ENCODE peak calls at places on chromosome 19, in nine cellular contexts. Q is pancreas; L is GM10248; F is IMR-90; E is choroid plexus epithelial cell; O is PC-3; T is ascending aorta; M is CD8-positive, alpha-beta T cell; W is heart left ventricle. C is an unnamed sample.

GRCh38 chr19:14515501-14516047 is 2.6 kb downstream of the DNAJB1 start:
- DNase-seq in W (no peak), T (no peak), Q (no peak), O (no peak), M (no peak), L (no peak), E (no peak), F (peak), C (no peak)

GRCh38 chr19:31220540-31220939 is 128.7 kb downstream of the TSHZ3 start:
- DNase-seq in M (no peak), T (no peak), Q (no peak), W (no peak), L (no peak), E (peak), F (no peak), O (no peak), C (no peak)

GRCh38 chr19:56687036-56687435 is 15.5 kb upstream of the ZNF835 start:
- DNase-seq in T (no peak), F (no peak), W (no peak), L (no peak), O (peak), M (no peak), E (no peak), Q (no peak), C (no peak)

GRCh38 chr19:15264933-15265206 is 32.6 kb upstream of the EPHX3 start:
- DNase-seq in W (no peak), O (no peak), F (no peak), Q (no peak), T (no peak), L (no peak), E (no peak), M (no peak), C (no peak)

GRCh38 chr19:47240996-47241918 is 10.3 kb upstream of the BBC3 start:
- DNase-seq in W (peak), E (peak), Q (peak), T (no peak), L (peak), O (peak), F (peak), M (peak), C (peak)

GRCh38 chr19:28264556-28264955 is 948.4 kb downstream of the UQCRFS1 start:
- DNase-seq in L (no peak), T (no peak), M (no peak), E (no peak), F (no peak), Q (no peak), W (no peak), O (no peak), C (no peak)

GRCh38 chr19:29668746-29669609 is 3.7 kb downstream of the PLEKHF1 start:
- DNase-seq in M (no peak), F (no peak), T (no peak), W (no peak), L (no peak), Q (no peak), O (no peak), E (no peak), C (no peak)

GRCh38 chr19:4602915-4603314 is 36.4 kb upstream of the TNFAIP8L1 start:
- DNase-seq in T (no peak), O (no peak), Q (no peak), F (no peak), W (no peak), E (no peak), L (no peak), M (no peak), C (no peak)

GRCh38 chr19:4369109-4369887 is 25.9 kb downstream of the MPND start:
- DNase-seq in O (no peak), E (no peak), W (peak), L (peak), M (peak), T (no peak), F (no peak), Q (peak), C (no peak)

GRCh38 chr19:15680923-15681322 is 8.0 kb downstream of the CYP4F12 start:
- DNase-seq in Q (no peak), L (no peak), E (no peak), F (no peak), O (no peak), M (no peak), T (no peak), W (no peak), C (no peak)

GRCh38 chr19:16371540-16371986 is 46.9 kb downstream of the KLF2 start:
- DNase-seq in F (no peak), T (no peak), O (no peak), M (peak), W (peak), L (peak), Q (no peak), E (no peak), C (no peak)

GRCh38 chr19:10045371-10045770 is 32.1 kb downstream of the RDH8 start:
- DNase-seq in F (no peak), M (no peak), W (no peak), E (no peak), T (no peak), Q (no peak), L (no peak), O (no peak), C (no peak)

GRCh38 chr19:10769533-10770491 is 51.9 kb downstream of the DNM2 start:
- DNase-seq in Q (no peak), E (peak), F (peak), W (peak), M (peak), L (no peak), O (peak), T (no peak), C (no peak)

GRCh38 chr19:55341191-55342043 is 1.7 kb downstream of the KMT5C start:
- DNase-seq in L (peak), E (peak), F (peak), M (peak), W (peak), O (peak), Q (peak), T (no peak), C (peak)

GRCh38 chr19:46762245-46762890 is 16.1 kb upstream of the STRN4 start:
- DNase-seq in F (no peak), O (no peak), E (no peak), L (no peak), Q (no peak), W (no peak), T (no peak), M (no peak), C (no peak)

GRCh38 chr19:53908933-53909415 is at the start of gene CACNG7:
- DNase-seq in F (no peak), T (no peak), E (no peak), M (no peak), L (no peak), Q (no peak), O (no peak), W (no peak), C (no peak)

GRCh38 chr19:30719991-30720329 is 347.8 kb downstream of the ZNF536 start:
- DNase-seq in E (no peak), L (no peak), O (no peak), M (no peak), T (no peak), Q (no peak), F (no peak), W (peak), C (no peak)

GRCh38 chr19:19553670-19554069 is 15.6 kb downstream of the CILP2 start:
- DNase-seq in F (no peak), T (no peak), M (no peak), O (no peak), W (no peak), E (no peak), L (no peak), Q (no peak), C (no peak)

GRCh38 chr19:17214531-17215124 is 529 bp upstream of the USE1 start:
- DNase-seq in W (no peak), F (no peak), Q (no peak), T (no peak), O (no peak), L (no peak), E (no peak), M (no peak), C (no peak)

GRCh38 chr19:34963531-34964406 is at the start of gene ZNF792:
- DNase-seq in E (peak), L (peak), F (peak), M (peak), Q (peak), W (peak), O (peak), T (no peak), C (no peak)

GRCh38 chr19:38388310-38389100 is at the start of gene SPRED3:
- DNase-seq in F (peak), T (no peak), M (peak), W (no peak), O (peak), L (no peak), E (peak), Q (no peak), C (no peak)

GRCh38 chr19:10289836-10290438 is at the start of gene ICAM5:
- DNase-seq in W (no peak), O (peak), F (peak), M (peak), E (peak), Q (no peak), T (no peak), L (no peak), C (no peak)

GRCh38 chr19:42397315-42398166 is 7.4 kb upstream of the CNFN start:
- DNase-seq in W (no peak), L (no peak), E (no peak), M (no peak), T (no peak), F (no peak), Q (no peak), O (no peak), C (no peak)

GRCh38 chr19:35853038-35853756 is 893 bp upstream of the NPHS1 start:
- DNase-seq in L (no peak), F (no peak), T (no peak), W (no peak), Q (peak), E (no peak), O (no peak), M (no peak), C (no peak)

GRCh38 chr19:5052515-5052914 is 83.6 kb downstream of the KDM4B start:
- DNase-seq in Q (peak), W (no peak), T (no peak), F (no peak), M (no peak), L (no peak), E (no peak), O (peak), C (no peak)

GRCh38 chr19:43532962-43533545 is at the start of gene ZNF575:
- DNase-seq in M (peak), W (peak), Q (peak), O (peak), T (peak), L (peak), F (peak), E (peak), C (peak)

DNA sequence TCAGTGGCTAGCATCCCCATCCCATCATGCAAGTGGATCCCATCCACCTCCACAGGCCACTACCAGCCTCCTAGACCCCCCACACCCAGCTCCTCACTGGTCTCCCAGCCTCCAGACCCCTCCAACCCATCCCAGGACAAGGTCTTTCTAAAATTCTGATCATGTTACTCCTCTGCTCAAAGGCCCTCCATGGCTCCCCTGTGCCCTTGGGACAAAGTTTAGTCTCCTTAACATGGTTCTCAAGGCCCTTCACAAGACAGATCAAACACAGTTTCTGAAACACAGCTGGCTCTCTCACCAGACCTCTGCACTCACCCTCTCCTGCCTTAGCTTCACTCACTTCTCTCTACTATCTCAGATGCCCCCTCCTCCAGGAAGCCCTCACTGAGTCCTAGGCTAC is 9.3 kb downstream of the CEACAM19 start:
- DNase-seq in F (no peak), Q (no peak), M (no peak), T (no peak), L (no peak), E (no peak), O (no peak), W (no peak), C (no peak)
- TF ChIP-seq CTCF in F (no peak), Q (no peak), M (no peak), T (no peak), L (no peak), E (no peak), O (no peak), W (no peak), C (no peak)

DNA sequence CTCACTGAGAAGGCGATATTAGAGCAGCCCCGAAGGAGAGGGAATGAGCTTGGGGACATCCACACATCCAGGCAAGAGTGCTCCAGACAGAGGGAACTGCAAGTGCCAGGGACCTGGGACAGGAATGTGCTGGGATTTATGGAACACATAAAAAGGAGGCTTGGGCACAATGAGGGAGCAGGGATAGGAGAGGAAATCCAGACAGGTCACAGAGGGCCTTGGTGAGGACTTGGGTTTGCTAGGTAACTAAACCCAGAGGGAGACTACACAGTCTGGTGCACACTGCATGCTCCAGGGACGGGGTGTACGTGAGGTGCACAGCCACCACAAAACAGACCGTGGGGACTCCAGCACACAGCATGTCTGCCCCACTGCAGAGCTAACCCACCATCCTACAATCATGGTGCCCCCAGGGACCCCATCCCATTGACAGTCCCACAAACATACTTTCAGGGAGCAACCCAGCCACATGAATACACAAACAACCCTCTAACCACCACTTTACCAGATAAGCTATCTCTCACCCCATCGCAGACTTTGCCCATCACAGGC is 5.6 kb upstream of the ZFP36 start:
- DNase-seq in L (no peak), W (no peak), T (no peak), Q (no peak), O (no peak), E (no peak), M (no peak), F (no peak), C (no peak)
- TF ChIP-seq CTCF in L (no peak), W (no peak), T (no peak), Q (no peak), O (no peak), E (no peak), M (no peak), F (no peak), C (no peak)

GRCh38 chr19:58578430-58578925 is 5.3 kb upstream of the MZF1 start:
- DNase-seq in E (no peak), Q (no peak), M (peak), T (no peak), O (no peak), W (no peak), F (no peak), L (no peak), C (no peak)

GRCh38 chr19:58573658-58574164 is 576 bp upstream of the MZF1 start:
- DNase-seq in T (no peak), F (no peak), W (no peak), M (no peak), E (no peak), Q (no peak), O (no peak), L (no peak), C (no peak)

GRCh38 chr19:58572818-58573657 is at the start of gene MZF1:
- DNase-seq in E (peak), W (peak), F (peak), L (peak), Q (peak), T (peak), O (peak), M (peak), C (peak)

GRCh38 chr19:58577581-58578429 is 4.7 kb upstream of the MZF1 start:
- DNase-seq in E (no peak), Q (no peak), W (no peak), O (no peak), T (no peak), M (no peak), L (no peak), F (no peak), C (no peak)

DNA sequence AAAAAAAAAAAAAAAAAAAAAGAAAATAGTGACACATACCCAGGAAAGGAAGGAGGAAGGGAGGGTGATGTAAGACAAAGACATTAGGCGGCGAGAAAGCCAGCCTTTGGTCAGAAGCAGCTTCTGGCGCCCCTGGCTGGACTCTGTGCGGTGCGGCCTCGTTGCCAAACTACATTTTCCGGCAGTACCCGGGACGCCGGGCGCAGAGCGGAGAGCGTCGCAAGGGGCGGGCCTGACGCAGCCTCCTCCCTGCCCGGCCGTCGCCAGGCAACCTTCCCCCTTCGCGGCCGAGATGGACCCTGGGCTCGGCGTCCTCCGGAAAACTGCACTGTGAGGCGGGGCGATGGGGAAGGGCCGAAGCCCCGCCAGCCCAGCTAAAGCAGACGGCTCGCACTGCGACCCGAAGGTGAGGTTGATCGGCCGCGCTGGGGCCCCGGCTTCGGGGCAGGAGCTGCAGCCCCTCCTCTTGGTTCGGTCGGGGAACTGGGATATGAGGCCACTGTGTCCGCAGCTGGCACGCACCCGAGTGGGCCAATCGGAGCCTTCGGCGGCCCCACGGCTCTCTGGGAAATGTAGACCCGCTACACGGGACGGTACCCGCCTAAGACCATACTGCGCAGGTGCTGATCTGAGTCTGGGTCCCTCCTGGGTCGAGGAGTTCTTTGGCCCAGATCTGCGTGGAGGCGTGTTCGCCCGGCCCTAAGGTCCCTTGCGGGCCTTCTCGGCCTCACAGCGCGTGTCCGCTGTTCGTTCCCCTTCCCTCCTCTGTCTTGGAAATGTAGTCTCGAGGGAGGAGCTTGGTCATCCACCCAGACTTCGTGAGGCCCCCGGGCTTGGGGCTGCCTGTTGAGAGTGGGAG is 2.3 kb upstream of the MZF1 start:
- DNase-seq in T (peak), M (peak), L (peak), E (peak), W (peak), Q (peak), F (peak), O (peak), C (peak)
- TF ChIP-seq CTCF in T (no peak), M (no peak), L (peak), E (peak), W (no peak), Q (no peak), F (peak), O (no peak), C (no peak)

DNA sequence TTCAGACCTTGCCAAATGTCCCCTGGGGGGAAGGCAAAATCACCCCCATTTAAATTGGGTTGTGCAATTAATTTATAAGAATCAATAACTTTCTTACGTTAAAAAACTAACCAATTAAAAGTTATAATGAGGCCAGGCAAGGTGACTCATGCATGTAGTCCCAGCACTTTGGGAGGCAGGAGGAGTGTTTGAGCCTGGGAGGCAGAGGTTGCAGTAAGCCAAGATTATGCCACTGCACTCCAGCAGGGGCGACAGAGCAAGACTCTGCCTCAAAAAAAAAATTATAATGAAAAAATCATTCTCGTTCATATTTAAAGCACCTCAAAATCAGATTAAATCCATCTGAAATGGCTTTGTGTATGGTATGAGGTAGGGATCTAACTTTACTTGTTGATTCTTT is 18.4 kb upstream of the SIGLEC14 start:
- DNase-seq in M (no peak), F (no peak), L (no peak), E (peak), W (no peak), O (peak), Q (no peak), T (no peak), C (no peak)
- TF ChIP-seq CTCF in M (no peak), F (peak), L (no peak), E (peak), W (no peak), O (peak), Q (no peak), T (no peak), C (no peak)

GRCh38 chr19:6717036-6717435 is 3.4 kb downstream of the C3 start:
- DNase-seq in F (no peak), Q (no peak), E (no peak), W (no peak), T (no peak), L (no peak), M (no peak), O (no peak), C (no peak)
- TF ChIP-seq CTCF in F (no peak), Q (no peak), E (peak), W (no peak), T (no peak), L (peak), M (no peak), O (peak), C (no peak)

DNA sequence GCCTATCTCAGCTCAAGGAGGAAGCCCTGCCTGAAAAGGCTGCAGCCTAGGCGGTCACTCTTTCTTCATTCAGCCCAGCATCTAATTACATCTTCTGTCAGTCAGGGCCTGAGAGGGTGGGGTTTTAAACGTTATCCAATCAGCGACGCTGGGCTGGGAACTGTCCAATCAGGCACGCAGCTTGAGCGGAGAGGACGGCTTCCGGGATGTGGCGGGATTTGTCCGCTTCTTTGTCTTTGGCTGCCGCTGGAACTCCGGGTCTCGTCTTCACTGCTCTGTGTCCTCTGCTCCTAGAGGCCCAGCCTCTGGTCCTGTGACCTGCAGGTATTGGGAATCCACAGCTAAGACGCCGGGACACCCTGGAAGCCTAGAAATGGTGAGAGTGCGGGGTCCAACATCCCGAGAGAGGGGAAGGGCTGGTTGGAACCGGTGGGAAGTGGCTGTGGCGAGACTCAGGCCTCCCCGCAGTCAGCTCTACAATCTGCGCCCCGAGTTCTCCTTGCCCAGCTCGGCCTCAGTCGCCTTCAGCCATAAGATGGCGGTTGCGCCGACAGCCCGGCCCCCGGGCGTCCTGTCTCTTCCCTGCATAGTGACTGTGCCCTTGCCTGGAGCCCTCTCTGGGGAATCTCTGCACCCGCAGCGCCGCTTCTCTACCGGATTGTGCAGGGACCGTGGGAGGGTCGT is at the start of gene ZNF738:
- DNase-seq in E (peak), Q (peak), W (peak), O (peak), M (peak), F (peak), T (peak), L (peak), C (peak)
- TF ChIP-seq CTCF in E (no peak), Q (no peak), W (no peak), O (no peak), M (no peak), F (no peak), T (no peak), L (no peak), C (no peak)

GRCh38 chr19:49638360-49638759 is 1.6 kb downstream of the RRAS start:
- DNase-seq in F (no peak), M (no peak), E (no peak), Q (peak), L (no peak), W (no peak), T (no peak), O (no peak), C (no peak)

GRCh38 chr19:49636230-49636932 is 3.6 kb downstream of the RRAS start:
- DNase-seq in W (no peak), T (no peak), O (no peak), F (no peak), M (no peak), Q (peak), L (no peak), E (no peak), C (no peak)

GRCh38 chr19:49639401-49640112 is 386 bp downstream of the RRAS start:
- DNase-seq in W (no peak), F (no peak), Q (peak), E (no peak), M (no peak), O (no peak), L (no peak), T (no peak), C (no peak)

GRCh38 chr19:49635530-49636229 is 4.3 kb downstream of the RRAS start:
- DNase-seq in F (peak), L (no peak), O (no peak), T (no peak), E (peak), M (no peak), Q (peak), W (no peak), C (no peak)

GRCh38 chr19:49637865-49638350 is 2.0 kb downstream of the RRAS start:
- DNase-seq in E (peak), F (peak), O (peak), M (no peak), W (peak), L (no peak), T (peak), Q (peak), C (peak)
- TF ChIP-seq CTCF in E (no peak), F (no peak), O (no peak), M (no peak), W (no peak), L (no peak), T (no peak), Q (no peak), C (no peak)

C was measured in omental fat pad.